ENCODE peak calls at places on chromosomes 13 and 19, in five cellular contexts. E is neural progenitor cell, G is right atrium auricular region, Y is astrocyte of the spinal cord, K is HCT116. N is an unnamed sample.

GRCh38 chr13:99322297-99323103 is 15.3 kb upstream of the GPR183 start:
- DNase-seq in E (no peak), G (no peak), K (no peak), Y (peak), N (peak)

GRCh38 chr13:97627566-97627965 is 193.6 kb downstream of the RAP2A start:
- DNase-seq in K (no peak), G (peak), Y (peak), E (peak), N (peak)

GRCh38 chr13:89363144-89363543 is 1692.0 kb downstream of the SLITRK5 start:
- DNase-seq in Y (no peak), E (no peak), K (no peak), G (no peak), N (no peak)

GRCh38 chr13:105530468-105530867 is 1005.0 kb downstream of the EFNB2 start:
- DNase-seq in K (no peak), E (no peak), G (no peak), Y (no peak), N (no peak)

GRCh38 chr13:70386919-70387318 is 278.7 kb upstream of the KLHL1 start:
- DNase-seq in K (no peak), G (no peak), Y (no peak), E (no peak), N (no peak)

GRCh38 chr19:20278342-20278741 is 111.3 kb downstream of the ZNF486 start:
- DNase-seq in Y (no peak), E (peak), K (no peak), G (no peak), N (no peak)

GRCh38 chr19:51123381-51124186 is 1.1 kb upstream of the SIGLEC9 start:
- DNase-seq in Y (no peak), K (no peak), E (no peak), G (peak), N (no peak)

GRCh38 chr19:14563590-14563926 is 8.3 kb downstream of the NDUFB7 start:
- DNase-seq in Y (no peak), G (no peak), K (no peak), E (no peak), N (no peak)

GRCh38 chr19:40420766-40421467 is 4.9 kb downstream of the SERTAD1 start:
- DNase-seq in Y (peak), K (peak), G (peak), E (peak), N (peak)

GRCh38 chr13:104645786-104646185 is 1579.6 kb upstream of the SLC10A2 start:
- DNase-seq in E (no peak), Y (no peak), G (no peak), K (no peak), N (no peak)

GRCh38 chr19:47093841-47094240 is 19.7 kb downstream of the ZC3H4 start:
- DNase-seq in G (no peak), E (no peak), K (no peak), Y (no peak), N (no peak)

GRCh38 chr13:39684531-39685137 is 29.2 kb downstream of the COG6 start:
- DNase-seq in K (peak), E (peak), G (no peak), Y (peak), N (peak)

GRCh38 chr19:1734328-1734966 is 18.9 kb upstream of the ONECUT3 start:
- DNase-seq in K (no peak), Y (no peak), G (no peak), E (no peak), N (no peak)

GRCh38 chr13:112145221-112146072 is 78.5 kb downstream of the SOX1 start:
- DNase-seq in G (no peak), Y (no peak), E (no peak), K (no peak), N (no peak)

GRCh38 chr19:19507354-19507753 is 8.0 kb downstream of the TSSK6 start:
- DNase-seq in Y (no peak), G (no peak), K (no peak), E (no peak), N (no peak)

GRCh38 chr13:98632971-98633370 is 56.1 kb upstream of the STK24 start:
- DNase-seq in E (no peak), Y (peak), K (no peak), G (no peak), N (no peak)

GRCh38 chr19:51158474-51159129 is 16.5 kb downstream of the SIGLEC7 start:
- DNase-seq in E (peak), K (peak), Y (no peak), G (no peak), N (peak)

GRCh38 chr13:113969973-113970611 is 3.8 kb downstream of the C13orf46 start:
- DNase-seq in Y (no peak), G (no peak), K (no peak), E (no peak), N (no peak)

GRCh38 chr13:65330287-65330686 is 1899.8 kb downstream of the PCDH9 start:
- DNase-seq in G (no peak), E (no peak), K (no peak), Y (no peak), N (no peak)

GRCh38 chr19:54190942-54191670 is at the start of gene TSEN34:
- DNase-seq in G (no peak), E (peak), K (peak), Y (no peak), N (no peak)

GRCh38 chr19:19342086-19343015 is 21.7 kb downstream of the MAU2 start:
- DNase-seq in E (peak), Y (peak), K (peak), G (no peak), N (peak)

GRCh38 chr19:39705578-39706188 is 1.4 kb downstream of the LGALS14 start:
- DNase-seq in E (no peak), Y (no peak), K (no peak), G (no peak), N (no peak)

GRCh38 chr19:29576043-29576442 is 30.0 kb upstream of the POP4 start:
- DNase-seq in G (no peak), Y (no peak), E (no peak), K (no peak), N (no peak)

GRCh38 chr19:35156673-35157014 is 2.1 kb downstream of the FXYD5 start:
- DNase-seq in Y (no peak), G (no peak), E (no peak), K (no peak), N (no peak)

GRCh38 chr19:35223856-35224505 is 4.6 kb downstream of the FAM187B start:
- DNase-seq in K (no peak), G (peak), E (no peak), Y (no peak), N (no peak)

GRCh38 chr13:39663508-39663907 is 8.0 kb downstream of the COG6 start:
- DNase-seq in E (no peak), G (no peak), K (no peak), Y (no peak), N (no peak)

GRCh38 chr19:15401397-15401710 is 17.4 kb downstream of the AKAP8L start:
- DNase-seq in E (no peak), G (no peak), K (no peak), Y (no peak), N (no peak)

GRCh38 chr19:28150129-28150528 is 1062.8 kb downstream of the UQCRFS1 start:
- DNase-seq in Y (no peak), G (no peak), E (no peak), K (no peak), N (no peak)

GRCh38 chr19:2394669-2395292 is 32.6 kb downstream of the TIMM13 start:
- DNase-seq in G (no peak), Y (no peak), K (no peak), E (no peak), N (no peak)

GRCh38 chr13:110109910-110110309 is 197.0 kb downstream of the COL4A1 start:
- DNase-seq in G (peak), Y (peak), K (no peak), E (peak), N (peak)

GRCh38 chr19:8618751-8619150 is 8.2 kb upstream of the ADAMTS10 start:
- DNase-seq in E (no peak), K (peak), G (no peak), Y (no peak), N (no peak)

GRCh38 chr19:39946532-39946931 is 12.1 kb upstream of the FCGBP start:
- DNase-seq in E (no peak), Y (no peak), K (no peak), G (no peak), N (no peak)

GRCh38 chr13:44368599-44369368 is 4.8 kb upstream of the SERP2 start:
- DNase-seq in K (no peak), E (no peak), G (no peak), Y (no peak), N (no peak)

GRCh38 chr13:44373601-44374347 is at the start of gene SERP2:
- DNase-seq in K (no peak), E (peak), G (no peak), Y (peak), N (peak)

GRCh38 chr13:44374348-44374712 is 706 bp downstream of the SERP2 start:
- DNase-seq in G (no peak), Y (no peak), K (no peak), E (no peak), N (no peak)

GRCh38 chr13:44371421-44371820 is 2.2 kb upstream of the SERP2 start:
- DNase-seq in Y (no peak), G (no peak), E (no peak), K (no peak), N (no peak)

DNA sequence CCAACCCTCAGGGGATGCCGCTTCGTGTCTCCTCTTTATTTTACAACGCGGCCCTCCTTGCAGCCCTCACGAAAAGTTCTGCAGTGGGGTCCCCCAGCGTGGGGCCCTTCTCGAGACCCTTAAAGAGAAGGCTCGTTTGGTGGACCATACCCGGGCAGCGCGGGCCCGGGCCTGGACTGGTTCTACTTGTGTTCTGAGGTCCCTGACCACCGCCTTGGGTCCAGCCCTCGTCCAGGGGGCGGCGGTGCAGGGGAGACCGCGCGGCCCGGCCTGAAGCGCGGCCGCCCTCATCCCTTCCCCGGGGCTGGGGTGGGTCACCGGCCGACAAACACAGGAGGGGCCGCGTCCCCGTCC is 400 bp upstream of the SERP2 start:
- DNase-seq in G (no peak), E (no peak), Y (no peak), K (no peak), N (no peak)
- H3K4me3 ChIP-seq in G (peak), E (peak), Y (peak), K (no peak), N (peak)

GRCh38 chr13:58340895-58341294 is 709.4 kb downstream of the PCDH17 start:
- DNase-seq in Y (no peak), E (no peak), G (no peak), K (no peak), N (no peak)
- TF ChIP-seq CTCF in Y (no peak), E (no peak), G (no peak), K (no peak), N (no peak)

GRCh38 chr19:10567696-10568443 is 909 bp downstream of the CDKN2D start:
- DNase-seq in E (no peak), G (no peak), Y (no peak), K (no peak), N (no peak)

GRCh38 chr19:10568444-10568825 is 344 bp downstream of the CDKN2D start:
- DNase-seq in E (no peak), G (no peak), K (no peak), Y (peak), N (no peak)

GRCh38 chr19:10566408-10566657 is 523 bp upstream of the KRI1 start:
- DNase-seq in Y (no peak), G (no peak), K (no peak), E (no peak), N (no peak)

GRCh38 chr19:10565567-10566407 is at the start of gene KRI1:
- DNase-seq in K (peak), E (peak), G (peak), Y (peak), N (peak)

DNA sequence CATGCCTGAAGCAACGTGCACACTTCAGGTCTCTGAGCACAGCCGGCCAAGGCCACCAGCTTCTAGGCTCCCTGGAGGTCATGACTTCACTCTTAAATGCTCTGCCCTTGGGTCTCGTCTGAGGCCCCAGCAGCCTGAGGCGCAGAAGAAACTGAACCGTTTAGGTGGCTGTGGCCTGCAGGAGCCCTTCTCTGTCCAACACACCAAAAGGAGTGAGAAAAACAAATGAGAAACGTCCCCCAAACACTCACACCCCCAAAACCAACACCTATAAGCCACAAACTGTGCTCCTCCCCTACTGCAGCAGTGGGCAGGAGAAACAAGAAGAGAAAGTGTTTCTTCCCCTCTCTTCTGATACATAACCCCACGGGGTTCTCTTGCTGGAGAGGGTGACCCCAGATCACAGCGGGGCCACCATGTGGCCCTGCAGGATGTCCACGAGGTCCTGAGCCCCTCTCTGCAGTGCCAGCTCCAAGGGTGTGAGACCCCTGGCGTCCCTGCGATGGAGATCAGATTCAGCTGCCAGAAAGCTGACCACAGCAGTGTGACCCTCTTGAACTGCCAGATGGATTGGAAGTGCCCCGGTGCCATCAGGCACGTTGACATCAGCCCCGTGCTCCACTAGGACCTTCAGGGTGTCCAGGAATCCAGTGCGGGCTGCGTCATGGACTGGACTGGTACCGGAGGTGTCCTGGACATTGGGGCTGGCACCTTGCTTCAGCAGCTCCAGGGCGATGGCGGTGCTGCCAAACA is 1.0 kb upstream of the KRI1 start:
- DNase-seq in G (no peak), K (no peak), Y (no peak), E (no peak), N (no peak)
- H3K4me3 ChIP-seq in G (peak), K (peak), Y (peak), E (peak), N (peak)

GRCh38 chr13:46171223-46171622 is 10.8 kb downstream of the LCP1 start:
- DNase-seq in G (no peak), Y (no peak), E (no peak), K (no peak), N (no peak)

GRCh38 chr13:46171739-46172138 is 10.2 kb downstream of the LCP1 start:
- DNase-seq in K (no peak), E (no peak), Y (no peak), G (no peak), N (no peak)

GRCh38 chr13:46173656-46174055 is 8.3 kb downstream of the LCP1 start:
- DNase-seq in Y (no peak), K (no peak), E (no peak), G (no peak), N (no peak)

GRCh38 chr13:46170687-46171086 is 11.3 kb downstream of the LCP1 start:
- DNase-seq in E (no peak), G (no peak), Y (no peak), K (no peak), N (no peak)

GRCh38 chr13:46172531-46172991 is 9.4 kb downstream of the LCP1 start:
- DNase-seq in K (no peak), Y (no peak), G (no peak), E (no peak), N (no peak)
- TF ChIP-seq CTCF in K (no peak), Y (no peak), G (no peak), E (no peak), N (no peak)

DNA sequence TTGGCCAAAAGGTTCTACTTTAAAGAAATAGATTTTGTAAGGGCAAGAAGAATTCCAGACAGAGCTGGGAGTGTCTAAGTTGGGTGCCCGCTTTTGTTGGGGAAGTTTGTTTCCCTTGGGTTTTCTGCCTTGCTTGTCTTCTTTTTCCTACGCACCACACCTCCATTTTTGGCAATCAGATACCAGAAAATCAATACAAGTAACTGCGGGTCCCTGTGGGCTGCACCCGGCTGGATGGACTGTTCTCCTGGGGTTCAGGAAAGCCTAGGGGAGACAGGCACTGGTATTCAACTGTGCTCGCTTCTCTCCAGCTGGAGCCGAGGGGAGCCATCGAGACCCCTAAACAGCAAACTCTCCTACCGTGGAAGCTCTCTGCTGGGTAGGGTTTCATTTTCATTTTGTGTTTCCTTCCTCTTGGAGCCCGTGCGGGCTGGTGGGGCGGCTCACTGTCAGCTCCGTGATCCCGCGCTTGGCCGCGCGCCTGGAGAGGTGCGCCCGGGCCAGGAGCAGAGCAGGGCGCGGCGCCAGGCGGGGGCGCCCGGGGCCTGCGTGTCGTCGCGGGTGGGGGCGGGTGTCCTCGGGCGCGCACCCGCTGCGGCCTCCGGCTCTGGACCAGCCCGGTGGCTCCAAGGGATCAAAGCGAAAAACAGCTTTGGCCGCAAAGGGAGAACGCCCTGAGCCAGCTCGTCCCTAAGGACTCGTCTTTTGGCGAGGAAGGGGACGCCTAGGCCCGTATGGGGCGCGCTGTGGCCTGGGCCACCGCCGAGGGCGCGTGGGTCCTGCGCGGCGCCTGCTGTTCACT is 347.2 kb downstream of the ZNF536 start:
- DNase-seq in Y (peak), G (peak), K (no peak), E (peak), N (peak)
- H3K4me3 ChIP-seq in Y (peak), G (peak), K (no peak), E (peak), N (peak)

GRCh38 chr19:32877977-32878745 is 8.6 kb upstream of the SLC7A9 start:
- DNase-seq in G (no peak), E (no peak), K (no peak), Y (no peak), N (no peak)

GRCh38 chr19:32881766-32882165 is 12.2 kb upstream of the SLC7A9 start:
- DNase-seq in Y (no peak), G (peak), E (no peak), K (no peak), N (no peak)

GRCh38 chr19:32880607-32881006 is 11.0 kb upstream of the SLC7A9 start:
- DNase-seq in E (no peak), K (no peak), G (no peak), Y (no peak), N (no peak)

GRCh38 chr19:32878988-32879387 is 9.4 kb upstream of the SLC7A9 start:
- DNase-seq in E (no peak), Y (no peak), G (no peak), K (no peak), N (no peak)

GRCh38 chr19:32879741-32880140 is 10.2 kb upstream of the SLC7A9 start:
- DNase-seq in K (no peak), G (no peak), E (no peak), Y (no peak), N (no peak)
- TF ChIP-seq CTCF in K (no peak), G (no peak), E (no peak), Y (no peak), N (no peak)

GRCh38 chr19:45873219-45873772 is 9.2 kb downstream of the FOXA3 start:
- DNase-seq in G (no peak), K (no peak), E (no peak), Y (no peak), N (no peak)

GRCh38 chr19:45878043-45878794 is 7.7 kb downstream of the IRF2BP1 start:
- DNase-seq in E (no peak), Y (no peak), K (no peak), G (no peak), N (no peak)

GRCh38 chr19:45874620-45874966 is 10.5 kb downstream of the FOXA3 start:
- DNase-seq in K (no peak), E (no peak), Y (no peak), G (no peak), N (no peak)

GRCh38 chr19:45876411-45877197 is 9.3 kb downstream of the IRF2BP1 start:
- DNase-seq in E (peak), Y (peak), K (no peak), G (no peak), N (no peak)

GRCh38 chr19:45876161-45876410 is 9.9 kb downstream of the IRF2BP1 start:
- DNase-seq in E (no peak), G (no peak), K (no peak), Y (no peak), N (no peak)
- H3K4me3 ChIP-seq in E (peak), G (no peak), K (no peak), Y (no peak), N (no peak)

GRCh38 chr13:91576590-91576989 is 178.2 kb downstream of the GPC5 start:
- DNase-seq in Y (no peak), K (no peak), E (peak), G (no peak), N (no peak)
- TF ChIP-seq CTCF in Y (peak), K (no peak), E (peak), G (no peak), N (no peak)